ENCODE peak calls at places on chromosomes 12 and 14, in four cellular contexts. R is lung, P is endothelial cell of umbilical vein, W is PC-3. V is an unnamed sample.

GRCh38 chr14:65211341-65211987 is 109.1 kb upstream of the MAX start:
- DNase-seq in R (no peak), P (peak; percentile 66), W (peak; percentile 85), V (no peak)

GRCh38 chr12:123139926-123140674 is 10.8 kb downstream of the PITPNM2 start:
- DNase-seq in R (no peak), P (peak; percentile 24), W (peak; percentile 15), V (no peak)

GRCh38 chr14:94328196-94328595 is 5.1 kb upstream of the SERPINA6 start:
- DNase-seq in R (no peak), P (no peak), W (no peak), V (no peak)

GRCh38 chr14:25381498-25381897 is 331.6 kb upstream of the STXBP6 start:
- DNase-seq in R (no peak), P (peak; percentile 59), W (peak; percentile 4), V (peak; percentile 75)

GRCh38 chr12:42003031-42003430 is 141.6 kb downstream of the GXYLT1 start:
- DNase-seq in R (no peak), P (no peak), W (no peak), V (no peak)

GRCh38 chr12:49088932-49089330 is 5.7 kb downstream of the DHH start:
- DNase-seq in R (no peak), P (no peak), W (no peak), V (no peak)

GRCh38 chr14:72444701-72445100 is 449.2 kb downstream of the DPF3 start:
- DNase-seq in R (no peak), P (no peak), W (peak; percentile 95), V (no peak)

GRCh38 chr12:16189849-16190248 is 87.6 kb downstream of the SLC15A5 start:
- DNase-seq in R (no peak), P (peak; percentile 7), W (peak; percentile 68), V (peak; percentile 63)

GRCh38 chr12:112901271-112901670 is 5.5 kb upstream of the OAS1 start:
- DNase-seq in R (no peak), P (peak; percentile 12), W (peak; percentile 28), V (no peak)

GRCh38 chr12:42483534-42483857 is 106.0 kb downstream of the PRICKLE1 start:
- DNase-seq in R (no peak), P (peak; percentile 70), W (peak; percentile 38), V (peak; percentile 22)

GRCh38 chr14:23105348-23105824 is 597 bp upstream of the CIROP start:
- DNase-seq in R (no peak), P (no peak), W (no peak), V (no peak)

GRCh38 chr12:67449591-67450052 is 180.5 kb downstream of the CAND1 start:
- DNase-seq in R (no peak), P (no peak), W (no peak), V (no peak)

GRCh38 chr14:101123639-101124525 is 220.4 kb upstream of the RTL1 start:
- DNase-seq in R (peak; percentile 28), P (no peak), W (no peak), V (peak; percentile 8)

GRCh38 chr12:108306014-108306501 is 33.1 kb downstream of the CMKLR1 start:
- DNase-seq in R (no peak), P (peak; percentile 77), W (peak; percentile 53), V (no peak)

GRCh38 chr14:95222870-95223398 is 65.6 kb upstream of the DICER1 start:
- DNase-seq in R (no peak), P (no peak), W (no peak), V (no peak)

DNA sequence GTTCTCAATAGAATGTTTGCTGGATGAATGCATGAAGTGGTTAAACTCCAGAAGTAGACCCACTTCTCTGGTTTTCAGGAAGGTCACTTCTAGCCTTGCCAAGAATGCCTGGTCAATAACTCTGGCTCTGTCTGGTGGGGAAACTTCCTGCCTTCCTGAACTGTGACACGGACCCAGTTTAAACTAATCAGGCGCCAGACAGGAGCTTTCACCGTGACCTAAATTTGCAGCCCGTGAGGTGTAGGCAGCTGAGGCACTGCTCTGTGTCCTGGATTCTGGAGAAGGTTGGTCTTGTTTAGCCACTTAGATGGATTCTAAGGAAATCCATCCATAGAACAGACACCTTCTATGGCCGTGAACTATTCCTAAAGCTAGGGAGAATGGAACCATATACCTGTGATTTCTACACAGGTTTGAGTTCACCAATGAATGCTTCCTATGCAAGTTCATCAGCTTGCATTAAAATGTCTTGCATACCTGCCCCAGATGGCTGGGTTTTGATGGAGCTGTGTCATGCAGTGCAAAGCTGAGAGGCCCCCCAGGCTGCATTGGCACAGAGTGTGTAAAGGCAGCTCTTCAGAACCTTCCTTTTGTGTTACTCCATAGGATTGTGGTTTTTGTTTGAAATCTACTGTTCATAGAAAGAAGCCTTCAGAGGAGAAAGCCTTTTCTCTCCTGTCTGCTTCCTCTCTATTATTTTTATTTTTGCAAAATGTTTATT is 4.4 kb downstream of the CHST11 start:
- DNase-seq in R (no peak), P (peak; percentile 33), W (no peak), V (no peak)
- H3K4me3 ChIP-seq in R (no peak overlapping the region), P (no peak overlapping the region), W (no peak overlapping the region), V (no peak overlapping the region)

GRCh38 chr12:97910559-97910958 is 448.0 kb downstream of the RMST start:
- DNase-seq in R (no peak), P (no peak), W (no peak), V (no peak)
- H3K4me1 ChIP-seq in R (no peaks in the 10 kb centered on the region), P (no peaks in the 10 kb centered on the region), W (no peaks in the 10 kb centered on the region), V (no peaks in the 10 kb centered on the region)

DNA sequence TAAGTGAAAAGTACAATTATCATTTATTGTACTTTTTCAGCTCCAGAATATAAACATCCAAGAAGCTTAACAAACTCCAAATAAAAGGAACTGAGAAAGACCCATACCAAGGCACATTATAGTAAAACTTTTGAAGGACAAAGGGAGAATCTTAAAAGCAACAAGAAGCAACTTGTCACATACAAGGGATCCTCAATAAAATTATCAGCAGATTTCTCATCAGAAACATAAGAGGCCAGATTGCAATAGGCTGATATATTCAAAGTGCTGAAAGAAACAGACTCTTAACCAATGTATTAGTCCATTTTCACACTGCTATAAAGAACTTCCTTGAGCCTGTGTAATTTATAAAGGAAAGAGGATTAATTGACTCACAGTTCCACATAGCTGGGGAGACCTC is 48.3 kb downstream of the TTC7B start:
- DNase-seq in R (no peak), P (no peak), W (no peak), V (no peak)
- H3K9me3 ChIP-seq in R (peaks cover 2% of the 10 kb centered on the region), P (peaks cover 2% of the 10 kb centered on the region), W (peaks cover 25% of the 10 kb centered on the region), V (peaks cover 23% of the 10 kb centered on the region)

DNA sequence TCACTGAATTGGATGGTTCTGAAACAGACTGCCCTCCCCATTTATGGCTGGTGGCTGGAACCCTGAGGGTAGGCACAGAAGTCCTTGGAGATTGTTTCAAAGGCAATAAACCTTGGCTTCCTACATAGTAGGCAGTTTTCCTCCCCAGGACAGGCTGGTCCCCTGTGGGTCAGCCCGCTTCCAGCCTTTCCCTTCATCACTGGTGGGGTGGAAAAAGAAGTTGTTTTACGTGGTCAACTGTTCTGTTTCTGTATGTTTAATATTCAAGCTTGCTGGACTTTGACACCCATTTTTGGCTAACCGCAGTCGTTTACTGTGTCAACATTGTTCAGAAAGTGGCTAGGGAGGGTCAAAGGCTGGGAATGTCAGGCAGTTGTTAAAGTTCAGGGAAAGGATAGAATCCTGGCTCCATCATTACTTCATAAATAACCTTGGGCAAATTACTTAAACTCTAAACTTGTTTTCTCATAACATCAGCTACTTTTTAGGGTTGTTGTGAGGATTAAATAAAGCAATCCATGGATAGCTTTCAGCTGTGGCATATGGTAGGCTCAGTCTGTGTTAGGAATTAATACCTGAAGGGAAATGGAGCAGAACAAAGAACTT is 2.4 kb downstream of the KLHDC2 start:
- DNase-seq in R (peak; percentile 45), P (no peak), W (peak; percentile 83), V (no peak)
- H3K4me3 ChIP-seq in R (no peak overlapping the region), P (no peak overlapping the region), W (peak overlapping the region; percentile 94), V (peak overlapping the region; percentile 99)